ENCODE peak calls at places on chromosomes 16 and 17, in ten cellular contexts. One of them, this sample, is unnamed.

GRCh38 chr16:83330251-83330650 is 477.5 kb upstream of the HSBP1 start:
- DNase-seq in spleen: no peak
- DNase-seq in breast epithelium: no peak
- DNase-seq in GM12878: no peak
- DNase-seq in K562: no peak
- DNase-seq in H1: no peak
- DNase-seq in HCT116: no peak
- DNase-seq in transverse colon: no peak
- DNase-seq in stomach: no peak
- DNase-seq in vagina: no peak
- DNase-seq in this sample: no peak

GRCh38 chr17:81438024-81438664 is 42.9 kb downstream of the BAHCC1 start:
- DNase-seq in spleen: no peak
- DNase-seq in breast epithelium: no peak
- DNase-seq in GM12878: no peak
- DNase-seq in K562: no peak
- DNase-seq in H1: no peak
- DNase-seq in HCT116: no peak
- DNase-seq in transverse colon: no peak
- DNase-seq in stomach: no peak
- DNase-seq in vagina: no peak
- DNase-seq in this sample: no peak

GRCh38 chr17:58235821-58236220 is 2.6 kb upstream of the LPO start:
- DNase-seq in spleen: no peak
- DNase-seq in breast epithelium: no peak
- DNase-seq in GM12878: no peak
- DNase-seq in K562: no peak
- DNase-seq in H1: no peak
- DNase-seq in HCT116: no peak
- DNase-seq in transverse colon: no peak
- DNase-seq in stomach: no peak
- DNase-seq in vagina: peak; percentile 34
- DNase-seq in this sample: no peak

GRCh38 chr17:57672205-57672632 is 72.9 kb downstream of the CCDC182 start:
- DNase-seq in spleen: peak; percentile 50
- DNase-seq in breast epithelium: no peak
- DNase-seq in GM12878: no peak
- DNase-seq in K562: no peak
- DNase-seq in H1: no peak
- DNase-seq in HCT116: no peak
- DNase-seq in transverse colon: no peak
- DNase-seq in stomach: no peak
- DNase-seq in vagina: peak; percentile 70
- DNase-seq in this sample: no peak

GRCh38 chr16:88684569-88685155 is 1.6 kb downstream of the SNAI3 start:
- DNase-seq in spleen: peak; percentile 76
- DNase-seq in breast epithelium: no peak
- DNase-seq in GM12878: no peak
- DNase-seq in K562: no peak
- DNase-seq in H1: no peak
- DNase-seq in HCT116: no peak
- DNase-seq in transverse colon: no peak
- DNase-seq in stomach: no peak
- DNase-seq in vagina: no peak
- DNase-seq in this sample: no peak

GRCh38 chr16:28260193-28260592 is 32.1 kb upstream of the SBK1 start:
- DNase-seq in spleen: no peak
- DNase-seq in breast epithelium: no peak
- DNase-seq in GM12878: no peak
- DNase-seq in K562: no peak
- DNase-seq in H1: no peak
- DNase-seq in HCT116: no peak
- DNase-seq in transverse colon: no peak
- DNase-seq in stomach: no peak
- DNase-seq in vagina: no peak
- DNase-seq in this sample: no peak

GRCh38 chr17:81094744-81095607 is 60.0 kb downstream of the BAIAP2 start:
- DNase-seq in spleen: no peak
- DNase-seq in breast epithelium: peak; percentile 82
- DNase-seq in GM12878: peak; percentile 21
- DNase-seq in K562: peak; percentile 94
- DNase-seq in H1: peak; percentile 76
- DNase-seq in HCT116: peak; percentile 99
- DNase-seq in transverse colon: peak; percentile 72
- DNase-seq in stomach: peak; percentile 54
- DNase-seq in vagina: no peak
- DNase-seq in this sample: peak; percentile 94

GRCh38 chr17:2070241-2071023 is 15.5 kb downstream of the HIC1 start:
- DNase-seq in spleen: no peak
- DNase-seq in breast epithelium: no peak
- DNase-seq in GM12878: peak; percentile 96
- DNase-seq in K562: no peak
- DNase-seq in H1: no peak
- DNase-seq in HCT116: no peak
- DNase-seq in transverse colon: no peak
- DNase-seq in stomach: no peak
- DNase-seq in vagina: no peak
- DNase-seq in this sample: no peak

GRCh38 chr17:45370949-45371413 is 54.2 kb upstream of the MAP3K14 start:
- DNase-seq in spleen: no peak
- DNase-seq in breast epithelium: peak; percentile 9
- DNase-seq in GM12878: no peak
- DNase-seq in K562: no peak
- DNase-seq in H1: no peak
- DNase-seq in HCT116: peak; percentile 56
- DNase-seq in transverse colon: no peak
- DNase-seq in stomach: no peak
- DNase-seq in vagina: peak; percentile 49
- DNase-seq in this sample: peak; percentile 6

GRCh38 chr17:45374501-45374900 is 57.7 kb upstream of the MAP3K14 start:
- DNase-seq in spleen: no peak
- DNase-seq in breast epithelium: no peak
- DNase-seq in GM12878: no peak
- DNase-seq in K562: no peak
- DNase-seq in H1: no peak
- DNase-seq in HCT116: no peak
- DNase-seq in transverse colon: no peak
- DNase-seq in stomach: no peak
- DNase-seq in vagina: no peak
- DNase-seq in this sample: no peak

GRCh38 chr17:45372325-45372869 is 55.6 kb upstream of the MAP3K14 start:
- DNase-seq in spleen: no peak
- DNase-seq in breast epithelium: peak; percentile 45
- DNase-seq in GM12878: no peak
- DNase-seq in K562: no peak
- DNase-seq in H1: no peak
- DNase-seq in HCT116: no peak
- DNase-seq in transverse colon: no peak
- DNase-seq in stomach: no peak
- DNase-seq in vagina: peak; percentile 87
- DNase-seq in this sample: peak; percentile 42

GRCh38 chr17:45368661-45369060 is 51.8 kb upstream of the MAP3K14 start:
- DNase-seq in spleen: no peak
- DNase-seq in breast epithelium: no peak
- DNase-seq in GM12878: no peak
- DNase-seq in K562: no peak
- DNase-seq in H1: no peak
- DNase-seq in HCT116: no peak
- DNase-seq in transverse colon: no peak
- DNase-seq in stomach: no peak
- DNase-seq in vagina: peak; percentile 6
- DNase-seq in this sample: no peak

GRCh38 chr17:45371414-45372324 is 54.8 kb upstream of the MAP3K14 start:
- DNase-seq in spleen: peak; percentile 82
- DNase-seq in breast epithelium: peak; percentile 88
- DNase-seq in GM12878: no peak
- DNase-seq in K562: no peak
- DNase-seq in H1: peak; percentile 92
- DNase-seq in HCT116: peak; percentile 92
- DNase-seq in transverse colon: peak; percentile 82
- DNase-seq in stomach: peak; percentile 84
- DNase-seq in vagina: peak; percentile 84
- DNase-seq in this sample: peak; percentile 90
- TF ChIP-seq POLR2A in spleen: no peak
- TF ChIP-seq POLR2A in breast epithelium: peak; percentile 16
- TF ChIP-seq POLR2A in GM12878: no peak
- TF ChIP-seq POLR2A in K562: no peak
- TF ChIP-seq POLR2A in H1: peak; percentile 50
- TF ChIP-seq POLR2A in HCT116: no peak
- TF ChIP-seq POLR2A in transverse colon: no peak
- TF ChIP-seq POLR2A in stomach: no peak
- TF ChIP-seq POLR2A in vagina: no peak
- TF ChIP-seq POLR2A in this sample: no peak

DNA sequence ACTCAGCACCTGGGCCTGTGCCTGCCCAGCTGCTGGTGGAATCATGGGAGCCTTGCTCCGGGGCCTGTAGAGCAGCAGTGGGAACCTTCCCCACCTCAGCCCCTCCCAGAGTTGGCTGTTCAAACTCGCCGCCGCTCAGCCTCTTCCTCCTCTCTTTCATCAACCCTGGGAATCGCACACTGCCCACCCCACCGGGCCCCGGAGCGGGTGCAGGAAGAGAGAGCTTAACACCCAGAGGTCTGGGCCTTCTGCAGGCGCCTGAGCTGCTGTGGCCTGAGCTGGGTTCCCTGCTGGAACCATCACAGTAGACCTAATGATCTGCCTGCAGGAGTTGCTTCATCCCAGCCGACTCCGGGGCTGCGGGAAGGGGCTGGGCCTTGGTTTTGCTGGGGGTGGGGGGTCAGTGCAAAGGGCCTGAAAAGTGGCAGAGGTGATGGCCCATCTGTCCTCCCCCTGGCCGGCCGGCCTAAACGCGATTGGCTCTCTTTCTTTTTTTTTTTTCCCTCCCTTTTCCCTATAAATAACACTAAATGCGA is 313.9 kb downstream of the SEC14L1 start:
- DNase-seq in spleen: peak; percentile 85
- DNase-seq in breast epithelium: no peak
- DNase-seq in GM12878: no peak
- DNase-seq in K562: no peak
- DNase-seq in H1: no peak
- DNase-seq in HCT116: no peak
- DNase-seq in transverse colon: no peak
- DNase-seq in stomach: no peak
- DNase-seq in vagina: no peak
- DNase-seq in this sample: no peak
- TF ChIP-seq POLR2AphosphoS5 in spleen: no peak
- TF ChIP-seq POLR2AphosphoS5 in breast epithelium: no peak
- TF ChIP-seq POLR2AphosphoS5 in GM12878: no peak
- TF ChIP-seq POLR2AphosphoS5 in K562: no peak
- TF ChIP-seq POLR2AphosphoS5 in H1: no peak
- TF ChIP-seq POLR2AphosphoS5 in HCT116: no peak
- TF ChIP-seq POLR2AphosphoS5 in transverse colon: no peak
- TF ChIP-seq POLR2AphosphoS5 in stomach: no peak
- TF ChIP-seq POLR2AphosphoS5 in vagina: no peak
- TF ChIP-seq POLR2AphosphoS5 in this sample: no peak

GRCh38 chr16:53504665-53505064 is 1.7 kb upstream of the AKTIP start:
- DNase-seq in spleen: peak; percentile 70
- DNase-seq in breast epithelium: no peak
- DNase-seq in GM12878: no peak
- DNase-seq in K562: no peak
- DNase-seq in H1: no peak
- DNase-seq in HCT116: no peak
- DNase-seq in transverse colon: no peak
- DNase-seq in stomach: no peak
- DNase-seq in vagina: no peak
- DNase-seq in this sample: no peak
- H3K4me3 ChIP-seq in spleen: no peak overlapping the region
- H3K4me3 ChIP-seq in breast epithelium: no peak overlapping the region
- H3K4me3 ChIP-seq in GM12878: peak overlapping the region; percentile 94
- H3K4me3 ChIP-seq in K562: no peak overlapping the region
- H3K4me3 ChIP-seq in H1: no peak overlapping the region
- H3K4me3 ChIP-seq in HCT116: no peak overlapping the region
- H3K4me3 ChIP-seq in transverse colon: no peak overlapping the region
- H3K4me3 ChIP-seq in stomach: peak overlapping the region; percentile 89
- H3K4me3 ChIP-seq in vagina: no peak overlapping the region
- H3K4me3 ChIP-seq in this sample: no peak overlapping the region

GRCh38 chr17:77853208-77853977 is 105.1 kb upstream of the TNRC6C start:
- DNase-seq in spleen: peak; percentile 71
- DNase-seq in breast epithelium: no peak
- DNase-seq in GM12878: no peak
- DNase-seq in K562: no peak
- DNase-seq in H1: no peak
- DNase-seq in HCT116: no peak
- DNase-seq in transverse colon: no peak
- DNase-seq in stomach: no peak
- DNase-seq in vagina: no peak
- DNase-seq in this sample: no peak

GRCh38 chr17:77854759-77855745 is 103.5 kb upstream of the TNRC6C start:
- DNase-seq in spleen: peak; percentile 55
- DNase-seq in breast epithelium: no peak
- DNase-seq in GM12878: no peak
- DNase-seq in K562: no peak
- DNase-seq in H1: no peak
- DNase-seq in HCT116: no peak
- DNase-seq in transverse colon: no peak
- DNase-seq in stomach: no peak
- DNase-seq in vagina: no peak
- DNase-seq in this sample: no peak

GRCh38 chr17:77852666-77853207 is 105.8 kb upstream of the TNRC6C start:
- DNase-seq in spleen: peak; percentile 66
- DNase-seq in breast epithelium: no peak
- DNase-seq in GM12878: no peak
- DNase-seq in K562: no peak
- DNase-seq in H1: no peak
- DNase-seq in HCT116: no peak
- DNase-seq in transverse colon: no peak
- DNase-seq in stomach: no peak
- DNase-seq in vagina: no peak
- DNase-seq in this sample: no peak

GRCh38 chr17:77851921-77852320 is 106.6 kb upstream of the TNRC6C start:
- DNase-seq in spleen: no peak
- DNase-seq in breast epithelium: no peak
- DNase-seq in GM12878: no peak
- DNase-seq in K562: no peak
- DNase-seq in H1: no peak
- DNase-seq in HCT116: no peak
- DNase-seq in transverse colon: no peak
- DNase-seq in stomach: no peak
- DNase-seq in vagina: no peak
- DNase-seq in this sample: no peak

DNA sequence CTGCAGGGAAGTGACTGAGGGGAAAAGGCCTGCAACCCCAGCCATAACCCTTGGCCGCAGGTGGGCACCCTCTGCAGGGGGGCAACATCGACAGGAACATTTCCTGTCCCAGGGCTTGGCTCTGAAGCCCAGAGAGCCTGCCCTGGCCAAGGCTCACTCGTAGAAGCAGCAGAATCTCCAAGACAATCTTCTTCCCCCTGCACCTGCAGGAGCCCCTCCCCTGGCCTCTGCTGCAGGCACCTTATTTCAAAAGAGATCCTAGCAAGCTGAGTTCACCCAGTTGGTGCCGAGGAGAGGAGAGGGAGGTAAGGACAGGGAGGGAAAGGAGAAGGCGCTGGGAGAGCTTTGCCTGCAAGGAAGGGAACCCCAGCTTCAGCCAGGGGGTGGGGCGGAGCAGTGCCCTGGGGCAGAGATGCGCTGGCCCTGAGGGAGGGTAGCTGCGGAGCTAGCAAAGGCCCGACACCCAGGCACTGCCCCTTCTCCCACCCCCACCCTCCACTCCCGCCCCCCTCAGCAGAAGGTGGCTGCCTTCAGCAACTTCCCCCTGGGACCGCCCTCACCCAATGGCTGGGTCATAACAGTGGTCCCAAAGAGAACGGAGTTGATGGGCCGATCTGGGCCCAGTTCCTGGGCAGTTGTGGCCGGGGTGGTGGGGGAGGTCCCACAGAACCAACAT is 104.3 kb upstream of the TNRC6C start:
- DNase-seq in spleen: peak; percentile 64
- DNase-seq in breast epithelium: no peak
- DNase-seq in GM12878: no peak
- DNase-seq in K562: no peak
- DNase-seq in H1: no peak
- DNase-seq in HCT116: no peak
- DNase-seq in transverse colon: no peak
- DNase-seq in stomach: no peak
- DNase-seq in vagina: no peak
- DNase-seq in this sample: no peak
- TF ChIP-seq POLR2A in spleen: no peak
- TF ChIP-seq POLR2A in breast epithelium: no peak
- TF ChIP-seq POLR2A in GM12878: no peak
- TF ChIP-seq POLR2A in K562: no peak
- TF ChIP-seq POLR2A in H1: no peak
- TF ChIP-seq POLR2A in HCT116: no peak
- TF ChIP-seq POLR2A in transverse colon: no peak
- TF ChIP-seq POLR2A in stomach: no peak
- TF ChIP-seq POLR2A in vagina: no peak
- TF ChIP-seq POLR2A in this sample: no peak